ENCODE peak calls at places on chromosomes 11 and 22, in five cellular contexts. L, D, S, J and O are unnamed samples.
A peak's percentile ranks its signal among the peaks of the same experiment; 100 is the strongest.

GRCh38 chr22:47409501-47410275 is 647.2 kb downstream of the TBC1D22A start:
- DNase-seq in L (no peak), D (no peak), S (no peak), J (no peak), O (no peak)

GRCh38 chr22:50705851-50706351 is 32.1 kb upstream of the ACR start:
- DNase-seq in L (no peak), D (no peak), S (no peak), J (no peak), O (no peak)

GRCh38 chr11:96167787-96168186 is 175.2 kb downstream of the MAML2 start:
- DNase-seq in L (no peak), D (no peak), S (no peak), J (no peak), O (no peak)

GRCh38 chr11:98940913-98941312 is 79.8 kb upstream of the CNTN5 start:
- DNase-seq in L (no peak), D (peak; percentile 1), S (no peak), J (no peak), O (no peak)

GRCh38 chr11:72924568-72925190 is 110.5 kb downstream of the ATG16L2 start:
- DNase-seq in L (peak; percentile 5), D (peak; percentile 13), S (peak; percentile 22), J (peak; percentile 13), O (peak; percentile 17)

GRCh38 chr11:107830915-107831540 is 27.6 kb downstream of the SLC35F2 start:
- DNase-seq in L (no peak), D (no peak), S (no peak), J (no peak), O (no peak)

GRCh38 chr11:72743321-72744221 is 8.6 kb downstream of the ARAP1 start:
- DNase-seq in L (no peak), D (no peak), S (no peak), J (no peak), O (no peak)

GRCh38 chr22:35437038-35437437 is 37.1 kb downstream of the MCM5 start:
- DNase-seq in L (no peak), D (peak; percentile 58), S (peak; percentile 54), J (no peak), O (no peak)

GRCh38 chr22:39940757-39941305 is 19.4 kb upstream of the TMA7B start:
- DNase-seq in L (no peak), D (no peak), S (no peak), J (no peak), O (no peak)

GRCh38 chr11:70445091-70445490 is 46.8 kb downstream of the CTTN start:
- DNase-seq in L (no peak), D (no peak), S (no peak), J (no peak), O (no peak)

GRCh38 chr11:28490763-28491382 is 382.7 kb downstream of the METTL15 start:
- DNase-seq in L (no peak), D (no peak), S (no peak), J (no peak), O (no peak)

GRCh38 chr22:38681784-38682335 is at the start of gene TOMM22:
- DNase-seq in L (peak; percentile 75), D (peak; percentile 89), S (peak; percentile 91), J (peak; percentile 53), O (peak; percentile 73)

GRCh38 chr11:105367129-105367528 is 227.6 kb upstream of the CARD18 start:
- DNase-seq in L (no peak), D (no peak), S (no peak), J (no peak), O (no peak)

GRCh38 chr11:57244911-57245310 is 7.9 kb upstream of the APLNR start:
- DNase-seq in L (no peak), D (no peak), S (no peak), J (no peak), O (no peak)

GRCh38 chr11:75475767-75476650 is 43.0 kb upstream of the KLHL35 start:
- DNase-seq in L (no peak), D (peak; percentile 63), S (no peak), J (no peak), O (no peak)

DNA sequence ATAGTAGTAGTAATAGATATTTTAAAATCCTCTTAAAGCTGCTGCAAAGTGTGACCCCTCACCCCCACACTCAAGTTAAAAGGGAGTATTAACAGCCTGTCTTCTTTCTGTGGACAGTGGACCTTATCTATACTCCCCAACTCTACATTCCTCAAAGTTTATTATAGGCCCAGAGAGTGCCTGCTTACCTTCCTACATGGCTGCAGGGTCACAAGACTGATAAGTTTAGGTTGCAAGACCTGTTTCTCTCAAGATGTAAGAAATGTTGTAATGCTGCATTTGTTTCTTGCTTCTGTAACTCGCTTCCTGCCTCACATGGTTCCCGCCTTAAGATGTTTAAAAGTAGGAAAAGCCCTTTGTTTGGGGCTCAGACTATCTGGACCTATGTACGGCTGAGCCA is 10.1 kb upstream of the NXPE1 start:
- DNase-seq in L (no peak), D (peak; percentile 32), S (no peak), J (no peak), O (no peak)
- TF ChIP-seq GABPA in L (no peak), D (no peak), S (no peak), J (no peak), O (no peak)

GRCh38 chr11:130213979-130214281 is 54.3 kb downstream of the ST14 start:
- DNase-seq in L (no peak), D (no peak), S (no peak), J (no peak), O (no peak)

GRCh38 chr11:130214861-130215530 is 55.4 kb downstream of the ST14 start:
- DNase-seq in L (no peak), D (no peak), S (no peak), J (no peak), O (no peak)

GRCh38 chr11:130212431-130212961 is 52.9 kb downstream of the ST14 start:
- DNase-seq in L (no peak), D (no peak), S (peak; percentile 41), J (no peak), O (no peak)

GRCh38 chr11:130211781-130212401 is 52.3 kb downstream of the ST14 start:
- DNase-seq in L (no peak), D (no peak), S (no peak), J (no peak), O (no peak)

GRCh38 chr11:130213143-130213978 is 53.8 kb downstream of the ST14 start:
- DNase-seq in L (peak; percentile 21), D (peak; percentile 76), S (peak; percentile 94), J (no peak), O (peak; percentile 54)
- TF ChIP-seq GABPA in L (no peak), D (no peak), S (no peak), J (no peak), O (no peak)

DNA sequence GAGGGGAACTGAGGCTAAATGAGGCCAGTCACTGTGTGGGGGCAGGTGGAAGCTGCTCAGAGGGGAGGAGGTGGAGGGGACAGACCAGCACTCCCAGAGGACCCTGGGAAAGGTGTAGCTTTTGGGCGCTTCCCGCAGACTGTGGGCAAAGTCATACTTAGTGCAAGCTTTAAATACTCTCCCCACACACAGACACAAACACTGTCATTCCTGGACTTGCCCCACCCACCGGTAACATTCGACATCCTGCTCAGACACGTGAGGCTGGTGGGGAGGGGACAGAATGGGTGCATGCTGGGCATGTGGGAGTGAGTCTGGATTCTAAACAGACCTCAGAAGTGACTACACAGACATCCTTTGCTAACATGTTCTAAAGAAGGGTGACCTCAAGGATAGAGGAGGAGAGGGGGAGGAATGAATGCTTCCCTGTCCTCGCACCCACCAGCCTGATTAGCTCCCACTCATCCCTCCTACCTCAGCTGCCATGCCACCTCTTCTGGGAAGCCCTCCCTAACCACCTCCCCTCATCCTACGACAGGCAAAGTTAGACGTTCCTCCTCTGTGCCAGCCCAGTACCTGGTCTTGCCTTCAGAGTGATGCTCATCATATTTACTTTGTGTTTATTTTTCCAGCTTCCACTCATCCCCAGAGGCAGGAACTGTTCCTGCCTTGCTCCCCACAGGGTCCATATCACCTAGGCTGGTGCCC is 22.2 kb downstream of the TSKU start:
- DNase-seq in L (no peak), D (peak; percentile 51), S (no peak), J (no peak), O (no peak)
- TF ChIP-seq GABPA in L (no peak), D (no peak), S (no peak), J (no peak), O (no peak)

GRCh38 chr11:31801298-31801702 is 9.8 kb downstream of the PAX6 start:
- DNase-seq in L (no peak), D (no peak), S (peak; percentile 21), J (no peak), O (no peak)
- TF ChIP-seq GABPA in L (no peak), D (no peak), S (no peak), J (no peak), O (no peak)

GRCh38 chr11:118209037-118209436 is 15.8 kb downstream of the JAML start:
- DNase-seq in L (no peak), D (no peak), S (no peak), J (no peak), O (no peak)

GRCh38 chr11:118207079-118207478 is 17.7 kb downstream of the JAML start:
- DNase-seq in L (no peak), D (no peak), S (no peak), J (no peak), O (no peak)

GRCh38 chr11:118206612-118207031 is 18.2 kb downstream of the JAML start:
- DNase-seq in L (no peak), D (no peak), S (no peak), J (no peak), O (peak; percentile 89)

GRCh38 chr11:118202599-118203422 is 22.0 kb downstream of the JAML start:
- DNase-seq in L (peak; percentile 94), D (no peak), S (no peak), J (no peak), O (no peak)

GRCh38 chr11:118205979-118206611 is 18.7 kb downstream of the JAML start:
- DNase-seq in L (no peak), D (no peak), S (no peak), J (no peak), O (no peak)
- TF ChIP-seq GABPA in L (no peak), D (no peak), S (no peak), J (no peak), O (no peak)

DNA sequence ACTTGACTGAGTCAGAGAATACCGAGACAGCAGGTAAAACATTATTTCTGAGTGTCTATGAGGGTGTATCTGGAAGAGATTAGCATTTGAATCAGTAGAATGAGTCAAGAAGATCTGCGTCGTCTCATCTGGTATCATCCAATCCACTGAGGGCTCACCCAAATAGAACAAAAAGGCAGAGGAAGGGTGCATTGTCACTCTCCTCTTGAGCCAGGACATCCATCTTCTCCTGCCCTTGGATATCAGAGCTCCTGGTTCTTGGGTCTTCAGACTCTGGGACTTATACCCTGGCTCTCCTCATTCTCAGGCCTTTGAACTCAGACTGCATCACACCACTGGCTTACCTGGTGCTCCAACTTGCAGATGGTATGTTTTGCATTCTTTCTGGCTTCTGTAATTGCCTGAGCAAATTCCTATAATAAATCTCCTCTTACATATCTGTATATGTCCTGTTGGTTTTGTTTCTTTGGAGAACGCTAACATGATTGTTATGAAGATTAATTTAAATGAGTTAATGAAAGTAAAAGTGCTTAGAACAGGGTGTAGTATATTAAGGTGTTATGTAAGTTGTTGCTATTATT is 49.3 kb downstream of the ME3 start:
- DNase-seq in L (no peak), D (no peak), S (no peak), J (no peak), O (no peak)
- TF ChIP-seq GABPA in L (no peak), D (no peak), S (no peak), J (no peak), O (no peak)